ENCODE peak calls at places on chromosomes 11 and 22, in five cellular contexts. A is dorsolateral prefrontal cortex, U is testis, W is HCT116, I is brain microvascular endothelial cell. B is an unnamed sample.

GRCh38 chr11:126607374-126607773 is 251.9 kb downstream of the ST3GAL4 start:
- DNase-seq in A (peak), U (peak), W (peak), I (peak), B (peak)

GRCh38 chr11:35304393-35304790 is 115.0 kb downstream of the SLC1A2 start:
- DNase-seq in A (no peak), U (no peak), W (no peak), I (peak), B (no peak)

GRCh38 chr11:22795914-22796313 is 33.7 kb downstream of the SVIP start:
- DNase-seq in A (no peak), U (no peak), W (no peak), I (peak), B (no peak)

GRCh38 chr22:40325315-40325714 is 21.0 kb upstream of the ADSL start:
- DNase-seq in A (no peak), U (no peak), W (no peak), I (no peak), B (no peak)

GRCh38 chr22:20948989-20949388 is 18.1 kb upstream of the AIFM3 start:
- DNase-seq in A (no peak), U (no peak), W (no peak), I (no peak), B (no peak)

GRCh38 chr22:44180706-44181032 is at the start of gene PARVG:
- DNase-seq in A (no peak), U (peak), W (no peak), I (no peak), B (no peak)

GRCh38 chr11:32115406-32115805 is 24.5 kb downstream of the RCN1 start:
- DNase-seq in A (no peak), U (no peak), W (no peak), I (peak), B (no peak)

GRCh38 chr11:2759228-2760195 is 59.7 kb upstream of the KCNQ1OT1 start:
- DNase-seq in A (peak), U (peak), W (no peak), I (no peak), B (peak)

GRCh38 chr11:73875840-73876239 is 806 bp downstream of the COA4 start:
- DNase-seq in A (no peak), U (no peak), W (no peak), I (no peak), B (no peak)

GRCh38 chr11:44537679-44538078 is 27.8 kb upstream of the CD82 start:
- DNase-seq in A (no peak), U (no peak), W (no peak), I (no peak), B (no peak)

GRCh38 chr11:44539971-44540370 is 25.5 kb upstream of the CD82 start:
- DNase-seq in A (no peak), U (no peak), W (no peak), I (no peak), B (no peak)

GRCh38 chr11:44536779-44537516 is 28.5 kb upstream of the CD82 start:
- DNase-seq in A (no peak), U (peak), W (no peak), I (no peak), B (no peak)

GRCh38 chr11:44540667-44541066 is 24.8 kb upstream of the CD82 start:
- DNase-seq in A (no peak), U (no peak), W (no peak), I (no peak), B (no peak)

GRCh38 chr11:44538375-44539054 is 26.9 kb upstream of the CD82 start:
- DNase-seq in A (peak), U (peak), W (peak), I (peak), B (peak)
- H3K4me3 ChIP-seq in A (no peak), U (no peak), W (no peak), I (no peak), B (no peak)

DNA sequence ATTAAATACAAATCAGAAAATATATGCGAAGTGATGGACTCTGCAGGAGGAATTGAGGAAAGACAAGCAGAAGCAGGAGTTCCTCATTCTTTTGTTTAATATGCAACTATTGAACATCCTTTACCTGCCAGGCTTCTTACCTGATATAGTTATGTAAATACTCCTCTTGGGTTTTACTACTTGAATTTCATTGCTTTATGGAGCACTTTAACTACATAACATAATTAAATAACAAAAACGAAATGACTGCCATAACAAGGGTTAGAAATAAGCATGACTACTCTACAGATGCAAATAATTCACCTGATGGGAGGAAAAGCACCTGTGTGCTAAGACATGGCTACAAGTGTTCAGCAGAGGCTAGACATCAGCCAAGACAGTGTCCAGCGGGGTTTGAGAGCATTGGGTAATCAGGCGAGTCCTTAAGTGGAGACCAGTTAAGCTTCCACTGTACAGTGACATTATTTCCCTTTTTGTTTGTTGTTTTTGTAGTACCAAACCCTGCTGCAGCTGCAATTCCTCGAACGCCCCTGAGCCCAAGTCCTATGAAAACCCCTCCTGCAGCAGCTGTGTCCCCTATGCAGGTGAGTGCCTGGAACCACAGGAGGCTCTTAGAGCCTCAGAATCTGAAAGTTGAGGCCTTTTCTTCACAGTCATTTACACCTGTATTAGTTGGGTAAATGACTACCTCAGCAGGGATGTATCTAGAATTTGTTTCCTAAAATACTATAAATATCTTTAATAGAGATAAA is 67.4 kb downstream of the SPECC1L start:
- DNase-seq in A (no peak), U (no peak), W (no peak), I (no peak), B (no peak)
- H3K27ac ChIP-seq in A (no peak), U (no peak), W (no peak), I (no peak), B (no peak)

GRCh38 chr11:14127679-14128078 is 165.2 kb downstream of the SPON1 start:
- DNase-seq in A (no peak), U (no peak), W (no peak), I (no peak), B (no peak)
- TF ChIP-seq CTCF in A (no peak), U (no peak), W (no peak), I (no peak), B (no peak)

GRCh38 chr22:35539910-35540599 is 576 bp upstream of the RASD2 start:
- DNase-seq in A (peak), U (peak), W (no peak), I (no peak), B (peak)
- H3K4me3 ChIP-seq in A (peak), U (peak), W (peak), I (peak), B (peak)

GRCh38 chr22:46636221-46637002 is 16.2 kb downstream of the GRAMD4 start:
- DNase-seq in A (no peak), U (no peak), W (no peak), I (no peak), B (no peak)

GRCh38 chr22:46633334-46633890 is 13.2 kb downstream of the GRAMD4 start:
- DNase-seq in A (no peak), U (no peak), W (no peak), I (no peak), B (no peak)

GRCh38 chr22:46632646-46633249 is 12.6 kb downstream of the GRAMD4 start:
- DNase-seq in A (peak), U (no peak), W (no peak), I (no peak), B (no peak)

GRCh38 chr22:46635756-46636155 is 15.6 kb downstream of the GRAMD4 start:
- DNase-seq in A (no peak), U (no peak), W (no peak), I (no peak), B (peak)

GRCh38 chr22:46634011-46634699 is 14.0 kb downstream of the GRAMD4 start:
- DNase-seq in A (no peak), U (no peak), W (no peak), I (no peak), B (no peak)
- H3K27ac ChIP-seq in A (no peak), U (no peak), W (no peak), I (no peak), B (no peak)

DNA sequence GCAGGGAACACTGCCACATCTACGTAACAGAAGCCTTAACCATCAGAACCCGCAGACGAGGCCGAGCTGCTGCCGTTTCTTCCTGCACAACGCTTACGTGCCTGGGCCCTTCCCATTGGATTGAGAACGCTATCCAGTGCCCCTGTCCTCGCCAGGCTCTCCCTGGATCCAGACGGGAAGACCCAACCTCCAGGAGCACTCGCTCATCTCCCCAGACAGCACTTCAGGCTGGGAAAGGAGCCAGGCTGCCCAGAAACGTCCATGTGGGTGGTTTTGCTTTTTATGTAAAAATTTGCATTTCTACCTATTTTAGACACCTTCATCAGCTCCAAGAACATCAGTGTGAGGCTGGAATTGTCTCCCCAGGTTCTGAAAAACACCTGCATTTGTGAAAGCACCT is 7.3 kb upstream of the CRYBB3 start:
- DNase-seq in A (peak), U (no peak), W (no peak), I (no peak), B (no peak)
- TF ChIP-seq CTCF in A (no peak), U (no peak), W (no peak), I (no peak), B (no peak)

GRCh38 chr22:32063701-32064100 is 20.6 kb downstream of the SLC5A1 start:
- DNase-seq in A (no peak), U (no peak), W (no peak), I (no peak), B (no peak)
- H3K4me3 ChIP-seq in A (no peak), U (no peak), W (no peak), I (no peak), B (no peak)

DNA sequence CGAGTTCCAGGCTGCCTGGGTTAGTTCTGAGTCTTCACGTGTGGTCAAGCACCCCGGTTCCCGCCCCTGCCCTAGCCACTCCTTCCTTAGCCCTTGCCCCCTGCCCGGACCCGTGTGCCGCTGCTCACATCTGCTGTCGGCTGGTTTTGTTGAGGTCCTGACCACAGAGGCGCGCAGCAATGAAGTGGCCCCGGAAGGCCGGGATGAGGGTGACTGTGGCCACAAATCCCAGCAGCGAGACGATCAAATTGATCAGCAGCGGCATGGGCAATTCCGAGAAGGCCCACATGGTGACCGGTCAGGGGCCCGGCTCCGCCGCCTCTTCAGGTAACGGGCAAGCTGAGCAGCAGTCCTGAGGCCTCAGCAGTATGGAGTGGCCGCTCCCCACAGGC is 290 bp downstream of the DPAGT1 start:
- DNase-seq in A (no peak), U (no peak), W (no peak), I (peak), B (no peak)
- H3K27ac ChIP-seq in A (peak), U (peak), W (peak), I (peak), B (peak)